ENCODE peak calls at places on chromosomes 3 and 15, in ten cellular contexts. J is central memory CD4-positive, alpha-beta T cell; V is GM12878; R is nucleus accumbens; T is substantia nigra; P is stimulated activated CD8-positive, alpha-beta memory T cell treated with anti-CD3 and anti-CD28 coated beads, Interleukin-4, amount 100 ng/mL, for 1 hour; S is endothelial cell of umbilical vein; W is cardiac muscle cell; M is glutamatergic neuron; E is right cardiac atrium. G is an unnamed sample.
A peak's percentile ranks its signal among the peaks of the same experiment; 100 is the strongest.

GRCh38 chr15:65041787-65042186 is 3.4 kb upstream of the SLC51B start:
- DNase-seq in T (no peak), P (no peak), R (no peak), S (no peak), V (no peak), J (no peak), E (no peak), W (no peak), M (no peak), G (no peak)

GRCh38 chr3:67920311-67920710 is 265.9 kb upstream of the SUCLG2 start:
- DNase-seq in J (no peak), T (no peak), M (no peak), P (no peak), E (no peak), S (no peak), R (no peak), W (no peak), V (no peak), G (no peak)

GRCh38 chr3:107868449-107868848 is 222.4 kb downstream of the CD47 start:
- DNase-seq in M (no peak), S (no peak), J (no peak), R (no peak), T (no peak), E (no peak), W (no peak), V (no peak), P (no peak), G (no peak)

GRCh38 chr3:50623840-50624474 is 7.0 kb downstream of the MAPKAPK3 start:
- DNase-seq in M (no peak), E (no peak), J (peak; percentile 34), T (no peak), R (no peak), W (no peak), V (no peak), P (no peak), S (peak; percentile 40), G (no peak)

GRCh38 chr15:55696221-55696620 is 46.7 kb downstream of the PRTG start:
- DNase-seq in P (no peak), R (no peak), S (no peak), M (no peak), E (no peak), J (no peak), T (no peak), W (no peak), V (no peak), G (no peak)

GRCh38 chr15:93121994-93122910 is 33.2 kb upstream of the RGMA start:
- DNase-seq in S (no peak), W (no peak), P (no peak), T (no peak), M (no peak), V (no peak), J (no peak), E (peak; percentile 31), R (no peak), G (no peak)

GRCh38 chr15:68054658-68055223 is 626 bp downstream of the PIAS1 start:
- DNase-seq in E (peak; percentile 61), T (no peak), W (peak; percentile 41), J (no peak), M (peak; percentile 92), R (peak; percentile 38), S (peak; percentile 50), P (peak; percentile 3), V (no peak), G (peak; percentile 65)

GRCh38 chr3:50459792-50460191 is 43.6 kb downstream of the CACNA2D2 start:
- DNase-seq in S (no peak), R (no peak), T (no peak), E (no peak), V (no peak), P (no peak), W (no peak), M (no peak), J (no peak), G (no peak)

GRCh38 chr15:96402403-96402802 is 71.9 kb downstream of the NR2F2 start:
- DNase-seq in J (no peak), R (no peak), M (no peak), W (no peak), T (no peak), P (no peak), S (no peak), E (no peak), V (no peak), G (no peak)

G was measured in body of pancreas.